ENCODE peak calls at places on chromosomes 5 and 9, in seven cellular contexts. R is B cell, V is chondrocyte, S is HL-60, N is cardiac muscle cell, Z is retinal pigment epithelial cell, M is right lobe of liver. B is an unnamed sample.

GRCh38 chr9:84325347-84325982 is 15.1 kb downstream of the SLC28A3 start:
- DNase-seq in M (no peak), S (no peak), R (no peak), Z (no peak), V (no peak), N (no peak), B (no peak)

GRCh38 chr5:127369772-127370171 is 79.2 kb downstream of the MEGF10 start:
- DNase-seq in S (no peak), R (no peak), Z (no peak), V (no peak), N (no peak), M (no peak), B (no peak)

GRCh38 chr5:115355095-115355494 is 58.6 kb upstream of the CCDC112 start:
- DNase-seq in Z (no peak), N (no peak), R (no peak), M (no peak), S (no peak), V (no peak), B (no peak)

GRCh38 chr5:66864240-66864884 is 268.2 kb downstream of the MAST4 start:
- DNase-seq in M (no peak), V (no peak), S (no peak), N (peak), R (no peak), Z (no peak), B (peak)

GRCh38 chr5:148379340-148379739 is 4.4 kb upstream of the FBXO38 start:
- DNase-seq in S (no peak), M (no peak), R (no peak), N (no peak), V (no peak), Z (no peak), B (no peak)

GRCh38 chr5:108380531-108381021 is 1.3 kb downstream of the FBXL17 start:
- DNase-seq in V (no peak), Z (no peak), N (peak), S (no peak), M (peak), R (peak), B (peak)

GRCh38 chr5:79236364-79236969 is 536 bp downstream of the JMY start:
- DNase-seq in M (peak), S (no peak), N (peak), V (peak), R (peak), Z (no peak), B (peak)

GRCh38 chr5:150987746-150988145 is 32.6 kb upstream of the GPX3 start:
- DNase-seq in V (no peak), R (no peak), S (no peak), M (no peak), Z (no peak), N (no peak), B (no peak)

GRCh38 chr9:88745281-88746001 is 210.5 kb downstream of the NXNL2 start:
- DNase-seq in V (no peak), N (peak), S (no peak), Z (no peak), M (no peak), R (no peak), B (no peak)

GRCh38 chr9:20319241-20319640 is 303.1 kb downstream of the MLLT3 start:
- DNase-seq in N (no peak), Z (no peak), R (no peak), S (no peak), V (no peak), M (no peak), B (no peak)

GRCh38 chr5:167723254-167723871 is 568.1 kb upstream of the WWC1 start:
- DNase-seq in Z (no peak), S (peak), N (peak), V (no peak), M (peak), R (peak), B (peak)

GRCh38 chr5:5533927-5534326 is 111.5 kb downstream of the ICE1 start:
- DNase-seq in V (no peak), N (no peak), M (no peak), Z (no peak), R (no peak), S (no peak), B (no peak)

GRCh38 chr9:4284925-4285324 is 14.9 kb downstream of the GLIS3 start:
- DNase-seq in N (no peak), R (no peak), S (no peak), M (no peak), V (no peak), Z (no peak), B (no peak)

GRCh38 chr5:168425997-168426863 is 60.0 kb upstream of the RARS1 start:
- DNase-seq in V (no peak), Z (peak), S (no peak), N (no peak), R (no peak), M (no peak), B (no peak)

GRCh38 chr5:39775458-39776365 is 350.9 kb upstream of the DAB2 start:
- DNase-seq in M (no peak), S (no peak), R (no peak), V (no peak), N (peak), Z (peak), B (no peak)

GRCh38 chr5:32225445-32225844 is 51.3 kb upstream of the GOLPH3 start:
- DNase-seq in Z (peak), R (no peak), N (peak), S (no peak), M (peak), V (no peak), B (no peak)

GRCh38 chr9:14043491-14043890 is 270.4 kb downstream of the NFIB start:
- DNase-seq in M (no peak), R (no peak), N (peak), S (no peak), V (no peak), Z (no peak), B (no peak)

GRCh38 chr9:100217536-100217935 is 118.5 kb downstream of the INVS start:
- DNase-seq in M (no peak), R (no peak), V (no peak), N (no peak), Z (no peak), S (no peak), B (no peak)

GRCh38 chr5:112692472-112692871 is 45.2 kb upstream of the APC start:
- DNase-seq in N (no peak), Z (no peak), S (no peak), M (no peak), V (no peak), R (no peak), B (no peak)

GRCh38 chr5:176619203-176619568 is 9.2 kb upstream of the GPRIN1 start:
- DNase-seq in S (no peak), Z (peak), N (peak), R (peak), M (no peak), V (no peak), B (peak)

GRCh38 chr5:69019665-69020064 is 74.1 kb upstream of the SLC30A5 start:
- DNase-seq in N (no peak), S (no peak), V (no peak), R (no peak), Z (no peak), M (no peak), B (no peak)

GRCh38 chr5:69029292-69029691 is 64.5 kb upstream of the SLC30A5 start:
- DNase-seq in N (no peak), Z (no peak), M (no peak), R (no peak), S (no peak), V (no peak), B (no peak)

DNA sequence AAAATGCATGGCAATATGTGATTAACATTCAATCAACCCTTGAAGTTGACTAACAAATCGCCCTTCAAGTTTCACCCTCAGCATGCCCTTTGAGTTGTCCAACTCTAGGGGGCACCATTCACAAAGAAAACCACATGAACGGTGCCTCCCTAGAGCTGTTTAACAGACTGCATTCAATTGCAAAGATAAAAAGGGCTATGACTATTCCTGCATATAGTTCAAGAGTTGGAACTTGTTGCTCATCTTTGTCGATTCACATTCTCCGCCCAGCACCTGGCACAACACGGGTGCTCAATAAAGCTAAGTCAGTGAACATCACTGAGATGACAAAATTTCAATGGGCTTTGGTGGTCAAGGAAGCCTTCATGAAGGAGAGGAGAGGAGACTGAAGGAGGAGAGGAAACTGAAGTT is 69.6 kb upstream of the SLC30A5 start:
- DNase-seq in R (no peak), N (peak), M (no peak), V (no peak), S (no peak), Z (no peak), B (peak)
- TF ChIP-seq CTCF in R (peak), N (peak), M (peak), V (peak), S (peak), Z (peak), B (peak)

DNA sequence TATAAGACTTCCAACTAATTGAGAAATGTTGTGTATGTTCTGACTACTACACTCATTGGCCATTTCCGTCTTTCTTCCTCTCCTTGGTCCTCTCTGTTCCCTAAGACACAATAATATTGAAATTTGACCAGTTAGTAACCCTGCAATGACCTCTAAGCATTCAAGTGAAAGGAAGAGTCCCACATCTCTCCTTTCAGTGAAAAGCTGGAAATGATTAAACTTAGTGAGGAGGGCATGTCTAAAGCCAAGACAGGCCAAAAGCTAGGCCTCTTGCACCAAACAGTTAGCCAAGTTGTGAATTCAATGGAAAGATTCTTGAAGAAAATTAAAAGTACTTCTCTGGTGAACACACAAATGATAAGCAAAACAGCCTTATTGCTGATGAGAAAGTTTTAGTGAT is 122.5 kb downstream of the PRR16 start:
- DNase-seq in V (no peak), M (no peak), N (no peak), Z (no peak), R (no peak), S (no peak), B (no peak)
- TF ChIP-seq CTCF in V (no peak), M (no peak), N (no peak), Z (no peak), R (no peak), S (no peak), B (no peak)

GRCh38 chr9:32360983-32361673 is 23.3 kb upstream of the ACO1 start:
- DNase-seq in M (no peak), N (no peak), Z (no peak), R (no peak), V (no peak), S (no peak), B (no peak)
- TF ChIP-seq CTCF in M (no peak), N (no peak), Z (no peak), R (no peak), V (no peak), S (no peak), B (no peak)

DNA sequence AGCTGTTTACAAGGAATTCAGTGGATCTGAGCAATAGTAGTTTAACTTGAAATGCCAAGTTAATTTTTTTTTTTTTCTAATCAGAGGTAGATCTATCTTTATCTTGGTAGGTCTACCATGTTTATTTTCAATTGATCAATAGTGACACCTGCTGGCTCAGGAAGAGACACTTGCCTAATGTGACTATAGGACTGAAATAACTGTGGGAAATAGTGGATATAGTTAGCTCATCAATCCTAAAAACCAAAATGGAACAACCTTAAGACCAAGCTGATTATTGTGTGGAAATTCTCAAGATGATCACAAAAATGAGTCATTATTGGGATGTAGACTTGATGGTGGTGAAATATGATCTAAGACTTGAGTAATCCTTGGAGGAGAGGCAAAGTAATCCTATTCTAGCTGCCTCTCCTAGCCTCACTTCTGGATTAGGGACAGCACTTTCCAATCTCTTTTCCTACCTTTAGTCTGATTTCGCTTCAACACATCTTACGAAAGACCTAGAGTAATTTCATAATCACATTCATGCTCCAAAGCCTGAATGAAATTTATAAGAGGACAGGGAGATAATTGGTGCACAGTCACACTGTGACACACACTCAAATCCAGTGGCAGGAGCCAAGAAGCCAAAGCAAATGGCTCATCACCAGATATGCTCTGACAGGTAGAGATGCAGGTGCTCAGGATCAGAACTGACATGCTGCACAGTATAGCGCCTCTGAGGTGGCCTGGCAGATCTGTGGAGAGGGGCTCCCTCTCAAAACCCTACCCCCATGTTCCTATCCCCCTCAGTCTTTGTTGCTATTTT is 156.3 kb downstream of the HMHB1 start:
- DNase-seq in M (no peak), S (no peak), R (no peak), V (no peak), Z (no peak), N (peak), B (peak)
- TF ChIP-seq CTCF in M (peak), S (no peak), R (no peak), V (peak), Z (peak), N (peak), B (peak)

GRCh38 chr5:75909223-75909622 is 174.0 kb upstream of the SV2C start:
- DNase-seq in S (no peak), M (no peak), Z (no peak), N (no peak), V (no peak), R (no peak), B (no peak)
- TF ChIP-seq CTCF in S (no peak), M (no peak), Z (no peak), N (no peak), V (no peak), R (no peak), B (no peak)

GRCh38 chr5:73605223-73606087 is 20.5 kb upstream of the ARHGEF28 start:
- DNase-seq in N (no peak), S (no peak), M (no peak), V (no peak), R (no peak), Z (no peak), B (no peak)

GRCh38 chr5:73599378-73599777 is 26.6 kb upstream of the ARHGEF28 start:
- DNase-seq in Z (no peak), R (no peak), S (no peak), M (no peak), V (no peak), N (no peak), B (no peak)

GRCh38 chr5:73606206-73606753 is 19.7 kb upstream of the ARHGEF28 start:
- DNase-seq in N (peak), R (no peak), V (no peak), S (no peak), Z (no peak), M (no peak), B (no peak)

GRCh38 chr5:73607228-73607627 is 18.8 kb upstream of the ARHGEF28 start:
- DNase-seq in R (no peak), Z (no peak), S (no peak), M (no peak), V (no peak), N (no peak), B (no peak)

GRCh38 chr5:73603998-73604397 is 22.0 kb upstream of the ARHGEF28 start:
- DNase-seq in R (no peak), M (no peak), N (no peak), V (no peak), Z (no peak), S (no peak), B (no peak)
- TF ChIP-seq CTCF in R (no peak), M (no peak), N (no peak), V (no peak), Z (no peak), S (no peak), B (no peak)

GRCh38 chr5:84450617-84451414 is 66.1 kb upstream of the EDIL3 start:
- DNase-seq in V (no peak), M (no peak), N (peak), S (no peak), R (no peak), Z (peak), B (no peak)
- TF ChIP-seq CTCF in V (peak), M (peak), N (peak), S (peak), R (no peak), Z (peak), B (no peak)

DNA sequence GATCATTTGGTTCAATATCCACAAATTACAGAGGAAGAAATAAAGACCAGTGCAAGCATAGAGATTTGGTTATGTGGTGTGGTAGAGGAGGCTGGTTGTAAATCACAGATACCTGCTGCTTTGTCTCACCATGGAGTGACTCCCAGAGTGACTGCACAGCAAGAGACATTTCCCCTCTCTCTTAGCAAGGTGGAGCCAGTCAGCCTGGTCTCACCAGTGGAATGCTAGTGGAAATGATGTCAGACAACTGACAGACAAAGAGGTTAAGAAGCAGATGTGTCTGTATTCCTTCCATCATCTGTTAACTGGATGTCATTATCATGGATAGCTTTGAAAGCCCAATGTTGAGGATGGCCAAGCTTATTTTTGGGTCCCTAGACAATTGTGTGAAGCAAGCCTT is 509.4 kb upstream of the SEMA6A start:
- DNase-seq in V (no peak), S (no peak), Z (no peak), R (no peak), M (no peak), N (no peak), B (no peak)
- TF ChIP-seq CTCF in V (no peak), S (no peak), Z (no peak), R (no peak), M (no peak), N (no peak), B (no peak)

GRCh38 chr9:93379051-93379450 is 72.4 kb upstream of the FAM120A start:
- DNase-seq in Z (no peak), M (no peak), N (no peak), R (no peak), S (no peak), V (no peak), B (no peak)
- TF ChIP-seq CTCF in Z (peak), M (no peak), N (peak), R (peak), S (peak), V (peak), B (no peak)

DNA sequence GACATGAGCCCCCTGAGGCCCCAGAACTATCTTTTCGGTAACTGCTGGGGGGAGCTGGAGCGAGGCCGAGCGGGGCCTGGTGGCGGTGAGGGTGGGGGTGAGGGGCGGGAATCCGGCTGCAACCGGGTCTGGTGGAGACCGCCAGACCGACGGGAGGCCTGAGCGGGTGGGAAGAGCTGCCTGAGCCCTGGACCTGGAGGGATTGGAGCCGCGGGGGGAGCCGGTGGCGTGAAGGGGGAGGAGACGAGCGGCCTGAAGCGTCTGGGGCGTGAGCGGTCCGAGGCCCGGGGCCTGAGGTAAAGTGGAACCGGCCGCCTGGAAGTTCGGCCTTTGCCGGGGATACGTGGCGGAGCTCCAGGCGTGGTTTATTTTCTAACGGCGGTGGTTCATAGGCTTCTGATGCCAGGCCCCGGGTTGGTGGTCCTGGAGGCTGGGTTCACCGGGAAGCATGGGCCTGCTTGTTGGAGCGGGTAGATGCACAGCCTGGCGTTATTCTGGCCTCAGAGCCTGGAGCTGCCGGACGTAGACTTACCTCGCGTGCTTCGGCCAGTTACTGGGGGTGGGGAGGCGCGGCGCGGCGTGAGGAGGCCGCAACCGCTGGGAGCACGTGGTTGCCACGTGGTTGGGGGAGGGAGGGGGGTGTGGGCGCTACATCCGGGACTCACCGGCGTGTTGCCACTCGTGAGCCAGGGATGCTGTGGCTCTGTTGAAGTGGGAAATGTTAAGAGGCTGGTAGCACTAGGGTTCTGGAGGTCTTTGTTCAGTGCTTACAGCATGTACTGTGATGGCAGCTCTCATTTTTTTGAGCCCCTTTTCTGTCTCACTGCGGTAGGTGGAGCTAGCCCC is 544 bp downstream of the NPM1 start:
- DNase-seq in S (peak), M (peak), R (peak), Z (peak), V (no peak), N (peak), B (peak)
- TF ChIP-seq CTCF in S (no peak), M (no peak), R (no peak), Z (no peak), V (peak), N (no peak), B (no peak)